ENCODE peak calls at places on chromosomes 6 and 20, in six cellular contexts. P is transverse colon, J is A549, Q is astrocyte, G is heart right ventricle, A is gastrocnemius medialis. S is an unnamed sample.

GRCh38 chr6:154403803-154404202 is 47.2 kb upstream of the IPCEF1 start:
- DNase-seq in P (peak; percentile 19), J (no peak), Q (peak; percentile 74), G (no peak), A (no peak), S (no peak)

GRCh38 chr6:2765896-2766766 is 938 bp downstream of the WRNIP1 start:
- DNase-seq in P (peak; percentile 56), J (peak; percentile 26), Q (peak; percentile 21), G (peak; percentile 61), A (no peak), S (peak; percentile 45)

GRCh38 chr20:5118220-5119142 is 1.3 kb downstream of the PCNA start:
- DNase-seq in P (no peak), J (peak; percentile 37), Q (no peak), G (no peak), A (no peak), S (no peak)

GRCh38 chr20:62040381-62040922 is 25.2 kb downstream of the TAF4 start:
- DNase-seq in P (no peak), J (no peak), Q (no peak), G (peak; percentile 1), A (no peak), S (no peak)

GRCh38 chr20:35463455-35464300 is 8.3 kb downstream of the CEP250 start:
- DNase-seq in P (peak; percentile 57), J (peak; percentile 74), Q (peak; percentile 41), G (no peak), A (peak; percentile 35), S (no peak)

GRCh38 chr6:118869894-118870665 is 23.9 kb upstream of the ASF1A start:
- DNase-seq in P (no peak), J (no peak), Q (peak; percentile 63), G (no peak), A (no peak), S (no peak)

GRCh38 chr6:84417261-84417660 is 189.8 kb upstream of the CEP162 start:
- DNase-seq in P (no peak), J (peak; percentile 18), Q (peak; percentile 50), G (no peak), A (no peak), S (no peak)

GRCh38 chr6:75893776-75894152 is 144.7 kb downstream of the MYO6 start:
- DNase-seq in P (no peak), J (no peak), Q (no peak), G (no peak), A (no peak), S (no peak)

GRCh38 chr6:139402935-139403386 is 28.5 kb upstream of the CITED2 start:
- DNase-seq in P (no peak), J (no peak), Q (peak; percentile 100), G (no peak), A (no peak), S (no peak)

GRCh38 chr20:4519530-4519929 is 202.2 kb upstream of the PRND start:
- DNase-seq in P (no peak), J (peak; percentile 50), Q (no peak), G (no peak), A (no peak), S (no peak)

GRCh38 chr20:51688600-51688999 is 79.6 kb downstream of the ATP9A start:
- DNase-seq in P (no peak), J (no peak), Q (no peak), G (no peak), A (no peak), S (no peak)

GRCh38 chr6:90121982-90122381 is 174.7 kb downstream of the BACH2 start:
- DNase-seq in P (no peak), J (no peak), Q (peak; percentile 39), G (no peak), A (peak; percentile 80), S (no peak)

GRCh38 chr6:53461682-53462081 is 83.2 kb downstream of the GCLC start:
- DNase-seq in P (peak; percentile 11), J (no peak), Q (no peak), G (peak; percentile 16), A (no peak), S (no peak)

GRCh38 chr6:138593100-138593877 is 94.0 kb upstream of the NHSL1 start:
- DNase-seq in P (peak; percentile 45), J (peak; percentile 79), Q (peak; percentile 98), G (no peak), A (peak; percentile 21), S (peak; percentile 70)

GRCh38 chr6:80638222-80639055 is 532.0 kb downstream of the BCKDHB start:
- DNase-seq in P (peak; percentile 8), J (peak; percentile 93), Q (peak; percentile 99), G (no peak), A (no peak), S (peak; percentile 23)

GRCh38 chr6:8652710-8653109 is 217.4 kb upstream of the SLC35B3 start:
- DNase-seq in P (no peak), J (no peak), Q (no peak), G (no peak), A (no peak), S (no peak)

GRCh38 chr6:116974942-116975341 is 97.9 kb downstream of the RFX6 start:
- DNase-seq in P (no peak), J (no peak), Q (no peak), G (no peak), A (no peak), S (no peak)

GRCh38 chr6:17281100-17281496 is at the start of gene RBM24:
- DNase-seq in P (peak; percentile 82), J (peak; percentile 82), Q (peak; percentile 69), G (peak; percentile 55), A (peak; percentile 64), S (peak; percentile 64)

GRCh38 chr6:133396225-133396624 is 155.1 kb downstream of the EYA4 start:
- DNase-seq in P (no peak), J (no peak), Q (peak; percentile 11), G (no peak), A (peak; percentile 28), S (no peak)

DNA sequence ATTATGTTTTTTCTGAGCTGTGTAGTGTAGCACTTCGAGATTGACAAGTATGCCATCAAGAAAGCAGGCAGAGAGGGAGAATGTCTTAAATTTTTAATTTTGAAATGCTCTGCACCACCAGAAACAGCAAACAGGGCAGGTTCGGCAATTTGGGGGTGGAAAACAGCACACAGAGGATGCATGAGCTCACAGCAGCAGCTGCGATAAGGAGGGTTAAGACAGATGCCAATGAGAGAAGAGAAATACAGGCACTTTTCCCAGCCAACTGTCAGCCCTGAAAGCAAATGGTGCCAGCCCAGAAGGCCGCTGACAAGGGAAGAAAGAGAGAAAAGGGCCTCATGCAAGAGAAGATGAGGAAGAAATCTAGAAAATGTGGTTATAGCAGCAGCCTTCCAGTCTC is 15.1 kb upstream of the SNRPB2 start:
- DNase-seq in P (no peak), J (no peak), Q (no peak), G (no peak), A (no peak), S (no peak)
- H3K27ac ChIP-seq in P (no peak overlapping the region), J (no peak overlapping the region), Q (no peak overlapping the region), G (no peak overlapping the region), A (no peak overlapping the region), S (no peak overlapping the region)

DNA sequence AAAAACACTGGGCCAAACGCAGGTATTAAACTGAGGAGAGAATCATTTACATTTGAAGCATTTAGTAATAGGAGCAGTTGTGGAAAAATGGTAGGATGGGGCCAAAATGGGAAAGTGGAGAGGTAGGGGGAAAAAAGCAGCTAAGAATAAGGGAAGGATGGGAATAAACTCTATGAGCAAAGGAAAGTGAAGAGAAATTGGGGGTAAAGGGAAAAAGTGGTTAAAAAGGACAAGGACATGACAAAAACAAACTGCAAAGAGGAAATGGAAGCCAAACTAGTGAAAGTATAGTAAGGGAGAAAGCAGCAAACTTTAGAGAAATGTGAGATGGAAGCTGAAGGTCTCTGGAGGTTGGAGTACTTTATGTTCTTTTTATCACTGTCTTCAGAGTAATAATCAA is 6.2 kb upstream of the ZSCAN16 start:
- DNase-seq in P (no peak), J (no peak), Q (no peak), G (no peak), A (no peak), S (no peak)
- H3K27ac ChIP-seq in P (no peak overlapping the region), J (no peak overlapping the region), Q (no peak overlapping the region), G (no peak overlapping the region), A (no peak overlapping the region), S (no peak overlapping the region)

GRCh38 chr6:44201638-44202303 is 15.0 kb upstream of the MYMX start:
- DNase-seq in P (no peak), J (no peak), Q (no peak), G (no peak), A (no peak), S (no peak)
- H3K27ac ChIP-seq in P (no peak overlapping the region), J (no peak overlapping the region), Q (no peak overlapping the region), G (peak overlapping the region; percentile 82), A (no peak overlapping the region), S (no peak overlapping the region)

DNA sequence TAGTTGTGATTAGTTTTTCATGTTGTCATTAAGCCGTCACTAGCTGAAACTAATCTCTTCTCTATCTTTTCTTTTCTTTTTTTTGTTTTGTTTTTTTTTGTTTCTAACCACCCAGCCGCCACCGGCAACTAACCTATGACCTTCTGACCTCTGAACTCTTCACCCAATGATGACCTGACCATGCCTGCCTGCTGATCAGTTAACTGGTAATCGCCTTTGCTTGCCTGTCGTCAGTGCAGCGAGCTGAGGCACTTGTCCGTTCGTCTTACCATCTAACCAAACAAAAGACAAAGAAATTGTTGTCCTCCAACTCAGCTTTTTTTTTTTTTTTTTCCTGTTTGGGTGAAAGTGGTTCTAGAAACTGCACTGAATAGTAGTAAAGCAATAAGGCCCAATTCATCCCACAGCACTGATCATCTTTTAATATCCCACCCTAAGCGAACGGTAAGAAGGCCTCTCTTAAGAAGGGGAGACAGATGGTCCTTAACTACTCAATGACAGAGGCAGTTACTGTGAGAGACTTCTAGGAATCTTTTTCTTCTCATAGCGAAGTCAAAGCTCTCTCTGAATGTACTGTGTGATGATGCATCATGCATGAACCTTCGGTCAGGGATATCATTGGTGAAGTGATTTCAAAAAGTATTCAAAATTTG is 156.2 kb downstream of the QKI start:
- DNase-seq in P (no peak), J (no peak), Q (peak; percentile 35), G (no peak), A (no peak), S (no peak)
- H3K27ac ChIP-seq in P (no peak overlapping the region), J (no peak overlapping the region), Q (peak overlapping the region; percentile 17), G (no peak overlapping the region), A (peak overlapping the region; percentile 39), S (no peak overlapping the region)

DNA sequence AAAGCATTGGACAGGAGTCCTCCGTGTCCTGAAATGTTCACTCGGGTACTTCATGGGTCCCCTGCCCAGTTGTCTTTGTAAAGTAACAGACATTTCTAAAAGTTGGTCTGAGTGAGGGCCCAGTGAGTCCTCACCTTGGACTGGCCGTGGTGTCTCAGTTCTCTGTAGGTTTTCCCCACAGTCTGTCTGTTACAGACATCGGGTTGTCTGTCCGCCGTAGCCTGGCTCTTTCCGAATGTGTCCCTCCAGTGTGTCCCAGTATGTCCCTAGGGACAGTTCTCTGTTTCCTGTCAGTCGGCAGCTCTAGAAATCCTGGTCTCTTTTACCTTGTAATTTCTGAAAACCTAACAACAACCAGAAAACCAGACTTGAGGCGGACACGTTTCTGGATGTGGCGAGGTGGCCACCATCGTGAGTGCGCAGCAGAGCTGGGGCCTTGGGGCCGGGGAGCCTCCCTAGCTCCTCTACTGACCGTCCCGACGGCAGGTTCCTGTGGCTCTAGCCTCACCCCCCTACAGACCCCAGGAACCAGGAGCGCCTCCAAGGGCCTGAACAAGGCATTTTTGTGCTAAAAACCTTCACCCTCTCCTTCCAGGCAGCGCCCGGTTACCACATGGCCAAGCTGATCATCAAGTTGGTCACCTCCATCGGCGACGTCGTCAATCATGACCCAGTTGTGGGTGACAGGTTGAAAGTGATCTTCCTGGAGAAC is 42.2 kb downstream of the PYGB start:
- DNase-seq in P (no peak), J (no peak), Q (no peak), G (no peak), A (peak; percentile 7), S (no peak)
- H3K27ac ChIP-seq in P (no peak overlapping the region), J (no peak overlapping the region), Q (no peak overlapping the region), G (no peak overlapping the region), A (no peak overlapping the region), S (no peak overlapping the region)